ENCODE peak calls at places on chromosomes 12 and 14, in ten cellular contexts. G is left ventricle myocardium inferior, O is HFFc6, L is transverse colon, M is WTC11, K is suprapubic skin, B is astrocyte of the spinal cord, J is ovary, F is upper lobe of left lung, P is heart right ventricle. Z is an unnamed sample.
A peak's percentile ranks its signal among the peaks of the same experiment; 100 is the strongest.

GRCh38 chr14:78848234-78848820 is 678.2 kb downstream of the NRXN3 start:
- DNase-seq in G (no peak), O (peak; percentile 11), L (peak; percentile 15), M (peak; percentile 69), K (no peak), B (peak; percentile 30), J (no peak), F (no peak), P (peak; percentile 8), Z (no peak)

GRCh38 chr12:42097971-42098370 is 46.7 kb downstream of the GXYLT1 start:
- DNase-seq in G (no peak), O (no peak), L (no peak), M (no peak), K (no peak), B (no peak), J (no peak), F (no peak), P (no peak), Z (no peak)

GRCh38 chr12:131918311-131919050 is 10.6 kb upstream of the PUS1 start:
- DNase-seq in G (no peak), O (no peak), L (no peak), M (no peak), K (no peak), B (no peak), J (peak; percentile 17), F (no peak), P (no peak), Z (no peak)

GRCh38 chr12:39831587-39832315 is 212.1 kb upstream of the ABCD2 start:
- DNase-seq in G (no peak), O (no peak), L (no peak), M (no peak), K (no peak), B (peak; percentile 35), J (no peak), F (no peak), P (no peak), Z (no peak)

GRCh38 chr12:85580562-85581168 is 255.5 kb downstream of the RASSF9 start:
- DNase-seq in G (no peak), O (no peak), L (no peak), M (no peak), K (no peak), B (no peak), J (no peak), F (no peak), P (no peak), Z (no peak)

GRCh38 chr12:6263931-6264330 is 46.6 kb upstream of the PLEKHG6 start:
- DNase-seq in G (no peak), O (no peak), L (no peak), M (no peak), K (no peak), B (peak; percentile 35), J (no peak), F (no peak), P (no peak), Z (no peak)

GRCh38 chr12:62683724-62684501 is 217.3 kb downstream of the MON2 start:
- DNase-seq in G (peak; percentile 63), O (peak; percentile 22), L (peak; percentile 17), M (no peak), K (peak; percentile 83), B (peak; percentile 63), J (peak; percentile 64), F (no peak), P (peak; percentile 54), Z (no peak)

GRCh38 chr14:27077181-27077738 is 479.4 kb upstream of the NOVA1 start:
- DNase-seq in G (no peak), O (no peak), L (no peak), M (no peak), K (no peak), B (no peak), J (no peak), F (no peak), P (no peak), Z (no peak)

GRCh38 chr12:991350-992278 is 591 bp downstream of the ERC1 start:
- DNase-seq in G (no peak), O (no peak), L (peak; percentile 35), M (peak; percentile 68), K (peak; percentile 80), B (peak; percentile 46), J (peak; percentile 59), F (no peak), P (no peak), Z (no peak)

GRCh38 chr12:108935165-108935564 is 55.3 kb downstream of the DAO start:
- DNase-seq in G (no peak), O (no peak), L (no peak), M (no peak), K (no peak), B (no peak), J (no peak), F (no peak), P (no peak), Z (no peak)

GRCh38 chr14:31829256-31829923 is 247.7 kb upstream of the ARHGAP5 start:
- DNase-seq in G (no peak), O (peak; percentile 71), L (no peak), M (no peak), K (no peak), B (peak; percentile 82), J (no peak), F (no peak), P (no peak), Z (no peak)

GRCh38 chr14:74493343-74494261 is at the start of gene ISCA2:
- DNase-seq in G (peak; percentile 100), O (peak; percentile 99), L (peak; percentile 100), M (peak; percentile 100), K (peak; percentile 100), B (peak; percentile 100), J (peak; percentile 99), F (peak; percentile 100), P (peak; percentile 100), Z (peak; percentile 74)

GRCh38 chr14:74492413-74493342 is at the start of gene NPC2:
- DNase-seq in G (no peak), O (no peak), L (no peak), M (no peak), K (no peak), B (peak; percentile 18), J (no peak), F (no peak), P (no peak), Z (no peak)

GRCh38 chr14:74495356-74495755 is 1.8 kb downstream of the ISCA2 start:
- DNase-seq in G (no peak), O (no peak), L (no peak), M (no peak), K (no peak), B (no peak), J (no peak), F (no peak), P (no peak), Z (no peak)

GRCh38 chr14:74488788-74489397 is 4.2 kb downstream of the NPC2 start:
- DNase-seq in G (no peak), O (peak; percentile 53), L (no peak), M (no peak), K (no peak), B (peak; percentile 62), J (no peak), F (no peak), P (no peak), Z (no peak)

DNA sequence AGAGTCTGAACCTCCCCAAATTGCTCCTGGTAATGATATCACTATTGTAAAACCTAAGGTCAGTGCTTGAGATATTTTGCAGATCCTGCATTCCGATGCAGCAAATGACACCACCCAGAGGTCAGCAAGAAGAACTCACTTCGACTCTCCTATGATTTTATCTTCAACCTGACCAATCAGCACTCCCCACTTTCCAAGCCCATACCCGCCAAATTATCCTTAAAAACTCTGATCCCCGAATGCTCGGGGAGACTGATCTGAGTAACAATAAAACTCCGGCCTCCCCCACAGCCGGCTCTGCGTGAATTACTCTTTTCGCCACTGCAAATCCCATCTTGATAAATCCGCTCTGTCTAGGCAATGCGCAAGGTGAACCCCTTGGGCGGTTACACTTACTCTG is 1.2 kb downstream of the NPC2 start:
- DNase-seq in G (no peak), O (peak; percentile 41), L (no peak), M (no peak), K (no peak), B (peak; percentile 38), J (no peak), F (peak; percentile 42), P (no peak), Z (no peak)
- TF ChIP-seq CTCF in G (peak; percentile 33), O (peak; percentile 64), L (peak; percentile 17), M (no peak), K (no peak), B (peak; percentile 30), J (no peak), F (no peak), P (peak; percentile 30), Z (peak; percentile 45)

GRCh38 chr14:50038398-50039119 is 77.8 kb downstream of the VCPKMT start:
- DNase-seq in G (no peak), O (peak; percentile 99), L (no peak), M (no peak), K (no peak), B (peak; percentile 93), J (no peak), F (peak; percentile 46), P (no peak), Z (peak; percentile 88)
- TF ChIP-seq CTCF in G (no peak), O (peak; percentile 52), L (peak; percentile 8), M (no peak), K (no peak), B (no peak), J (no peak), F (no peak), P (no peak), Z (peak; percentile 54)

DNA sequence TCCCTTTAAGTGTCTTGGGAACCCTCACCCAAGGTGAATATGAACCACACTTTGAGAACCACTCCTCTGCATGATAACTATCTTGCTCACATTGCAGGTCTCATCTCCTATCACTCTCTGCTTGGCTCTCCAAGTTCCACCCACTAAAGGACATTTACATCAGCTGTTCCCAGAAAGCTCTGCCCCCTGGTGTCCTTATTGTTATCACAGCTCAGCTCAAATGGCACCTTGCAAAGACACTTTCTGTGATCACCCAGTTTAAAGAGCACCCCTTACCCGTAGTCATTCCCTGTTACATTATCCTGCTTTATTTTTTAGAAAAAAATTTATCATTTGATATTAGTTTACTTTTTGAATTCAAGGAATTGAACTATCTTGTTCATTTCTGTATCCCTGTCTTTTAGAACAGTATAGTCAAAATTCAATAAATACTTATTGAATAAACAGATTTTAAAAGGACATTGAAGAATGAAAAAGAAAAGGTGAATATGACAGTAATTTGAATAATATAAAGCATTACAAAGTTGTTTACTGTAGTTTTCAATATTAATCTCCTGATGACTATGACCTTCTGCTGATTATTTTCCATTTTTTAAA is 20.5 kb upstream of the GUCY2C start:
- DNase-seq in G (no peak), O (peak; percentile 30), L (peak; percentile 57), M (peak; percentile 62), K (no peak), B (peak; percentile 37), J (no peak), F (peak; percentile 35), P (no peak), Z (peak; percentile 9)
- TF ChIP-seq CTCF in G (peak; percentile 65), O (peak; percentile 79), L (peak; percentile 50), M (peak; percentile 43), K (peak; percentile 18), B (peak; percentile 54), J (no peak), F (peak; percentile 37), P (peak; percentile 66), Z (peak; percentile 72)

DNA sequence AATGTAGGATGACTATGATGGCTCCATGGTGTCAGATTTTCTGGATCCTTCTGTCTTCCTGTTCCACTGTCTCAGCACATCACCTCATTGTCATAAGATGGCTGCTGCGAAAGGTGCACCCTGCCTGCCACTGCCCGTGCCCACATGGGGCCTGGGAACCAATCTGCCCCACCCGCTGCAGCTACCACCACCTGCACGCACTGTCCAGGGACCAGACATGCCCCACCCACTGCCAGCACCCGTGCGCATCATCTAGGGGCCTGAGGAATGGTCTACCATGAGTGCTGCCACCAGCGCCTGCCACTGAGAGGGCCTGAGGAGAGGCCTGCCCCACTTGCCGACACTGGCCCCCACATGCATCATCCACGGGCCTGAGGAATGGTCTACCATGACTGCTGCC is 23.8 kb downstream of the CYP46A1 start:
- DNase-seq in G (no peak), O (no peak), L (no peak), M (no peak), K (peak; percentile 58), B (no peak), J (no peak), F (no peak), P (no peak), Z (no peak)
- TF ChIP-seq CTCF in G (no peak), O (no peak), L (no peak), M (no peak), K (no peak), B (no peak), J (no peak), F (no peak), P (no peak), Z (no peak)